ENCODE peak calls at places on chromosome X, in four cellular contexts. D is H9, Q is H1, A is mesenchymal stem cell. F is an unnamed sample.

GRCh38 chrX:34659575-34659974 is 2.5 kb upstream of the TMEM47 start:
- DNase-seq in D (peak), Q (no peak), A (no peak), F (no peak)

GRCh38 chrX:31609130-31609529 is 537.3 kb upstream of the FTHL17 start:
- DNase-seq in D (no peak), Q (no peak), A (peak), F (no peak)

GRCh38 chrX:40012800-40013682 is 84.7 kb downstream of the BCOR start:
- DNase-seq in D (peak), Q (peak), A (peak), F (no peak)

GRCh38 chrX:22365460-22365859 is 92.7 kb downstream of the CBLL2 start:
- DNase-seq in D (no peak), Q (no peak), A (peak), F (no peak)

GRCh38 chrX:137234651-137235402 is 201.0 kb upstream of the GPR101 start:
- DNase-seq in D (no peak), Q (no peak), A (no peak), F (no peak)

GRCh38 chrX:149129767-149130166 is 375.3 kb downstream of the IDS start:
- DNase-seq in D (no peak), Q (no peak), A (peak), F (no peak)

GRCh38 chrX:103831803-103832544 is at the start of gene RAB9B:
- DNase-seq in D (peak), Q (peak), A (peak), F (peak)

GRCh38 chrX:136268051-136269048 is 17.1 kb upstream of the MAP7D3 start:
- DNase-seq in D (no peak), Q (no peak), A (peak), F (no peak)

GRCh38 chrX:139851730-139852129 is 81.1 kb downstream of the ATP11C start:
- DNase-seq in D (no peak), Q (no peak), A (no peak), F (no peak)

GRCh38 chrX:6968231-6968630 is 179.3 kb upstream of the STS start:
- DNase-seq in D (no peak), Q (no peak), A (peak), F (no peak)

GRCh38 chrX:23779025-23779424 is 3.9 kb upstream of the SAT1 start:
- DNase-seq in D (no peak), Q (no peak), A (peak), F (no peak)
- H3K4me2 ChIP-seq in D (no peak), Q (no peak), A (no peak), F (no peak)

DNA sequence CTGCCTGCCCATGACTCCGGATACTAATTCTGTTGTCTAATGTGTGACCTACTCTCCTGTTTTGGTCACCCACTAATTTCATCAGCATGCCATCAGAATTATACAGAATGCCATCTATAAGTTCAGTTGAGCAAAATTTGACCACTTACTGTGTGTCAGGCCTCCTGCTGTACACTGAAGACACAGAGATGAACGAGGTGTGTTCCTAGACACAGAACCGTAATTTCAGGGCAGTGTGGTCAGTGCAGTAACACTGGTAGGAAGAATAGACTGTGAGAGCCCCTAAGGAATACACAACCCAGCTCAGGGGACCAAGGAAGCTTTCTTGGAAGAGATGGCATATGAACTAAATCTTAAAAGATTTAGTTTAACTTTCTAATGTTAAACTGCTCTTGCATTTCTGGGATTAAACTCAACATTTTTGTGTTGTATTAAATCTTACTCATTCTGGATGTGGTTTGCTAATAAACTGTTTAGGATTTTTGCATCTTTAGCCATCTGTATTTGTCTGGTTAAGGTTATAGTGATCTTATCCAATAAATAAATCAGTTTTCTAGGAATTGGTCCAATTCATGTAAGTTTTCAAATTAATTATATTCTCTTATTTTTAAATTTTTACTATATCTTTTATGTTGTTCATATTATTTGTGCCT is 34.3 kb downstream of the KANTR start:
- DNase-seq in D (no peak), Q (no peak), A (peak), F (no peak)
- H2BK15ac ChIP-seq in D (no peak), Q (no peak), A (no peak), F (no peak)

DNA sequence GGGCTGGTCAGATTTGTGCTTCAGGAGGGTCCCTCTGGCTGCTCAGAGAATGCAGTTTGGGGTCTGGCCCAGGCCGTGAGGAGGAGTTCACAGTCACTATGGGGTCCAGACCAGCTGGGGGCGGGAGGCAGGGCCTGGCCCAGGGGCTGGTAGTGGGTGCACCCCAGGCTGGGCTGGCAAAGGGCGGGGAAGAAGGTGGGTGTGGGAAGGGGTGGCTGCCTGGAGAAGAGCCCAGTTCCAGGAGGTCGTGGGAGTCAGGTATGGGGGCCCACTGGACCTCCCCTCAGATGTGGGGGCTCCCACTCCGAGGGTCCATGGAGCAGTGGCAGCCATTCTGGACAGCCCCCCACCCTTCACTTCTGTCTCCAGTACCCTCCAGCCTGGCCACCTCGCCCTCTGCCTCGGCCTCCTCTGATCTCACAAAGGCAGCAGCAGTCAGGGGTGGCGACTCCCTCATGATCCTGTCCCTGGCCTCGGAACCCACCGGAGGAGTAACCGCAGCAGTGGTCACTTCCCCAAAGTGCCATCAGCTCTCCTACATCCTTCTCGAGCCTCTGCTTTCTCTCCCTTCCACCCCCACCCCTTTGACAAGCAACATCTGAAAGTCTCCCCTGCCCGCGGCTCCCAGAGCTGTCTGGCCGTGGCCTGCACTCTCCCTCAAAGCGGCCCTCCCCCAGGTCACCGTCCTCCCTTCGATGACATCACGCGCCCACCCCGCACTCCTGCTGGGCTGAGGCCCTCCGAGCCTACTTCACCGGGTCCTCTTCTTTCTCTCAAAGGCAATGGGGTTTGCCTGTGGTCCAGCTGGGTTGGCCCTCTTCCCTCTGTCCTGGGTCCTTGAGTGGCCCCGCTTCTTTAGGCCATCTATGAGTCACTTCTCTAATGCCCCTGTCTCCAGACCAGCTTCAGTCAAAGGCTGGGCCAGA is 1.7 kb upstream of the SLC6A8 start:
- DNase-seq in D (no peak), Q (peak), A (no peak), F (no peak)
- H2BK12ac ChIP-seq in D (no peak), Q (peak), A (no peak), F (no peak)

DNA sequence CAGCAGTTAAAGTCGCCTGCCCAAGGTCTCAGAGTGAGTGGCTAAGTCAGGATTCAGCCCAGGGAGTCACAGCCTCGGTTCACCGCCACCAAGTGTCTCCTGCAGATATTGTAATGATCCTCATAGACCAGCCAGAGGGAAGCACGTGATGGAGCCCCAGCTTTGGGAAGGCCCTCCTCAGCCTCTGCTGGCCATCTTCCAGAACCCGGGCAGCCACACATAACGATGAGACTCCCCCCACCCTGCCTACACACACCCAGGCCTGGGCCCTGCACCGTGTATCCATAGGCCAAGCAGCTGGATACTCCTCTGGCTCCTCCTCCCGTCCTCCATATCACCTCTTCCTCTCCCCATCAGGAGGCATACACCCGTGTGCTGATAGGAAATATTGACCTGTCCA is 19.6 kb upstream of the SASH3 start:
- DNase-seq in D (no peak), Q (no peak), A (no peak), F (no peak)
- H3K4me2 ChIP-seq in D (no peak), Q (no peak), A (no peak), F (no peak)

F was measured in neuronal stem cell.